ENCODE peak calls at places on chromosomes 16 and 17, in ten cellular contexts. G, N, M, C, W, E, K, A, B and J are unnamed samples.

GRCh38 chr16:86929149-86929871 is 351.0 kb downstream of the FOXL1 start:
- DNase-seq in N (peak; percentile 54), G (peak; percentile 45), W (no peak), B (no peak), K (no peak), E (no peak), A (no peak), M (no peak), C (peak; percentile 84), J (no peak)

GRCh38 chr16:5615868-5616642 is 518.5 kb upstream of the EEF2KMT start:
- DNase-seq in G (peak; percentile 25), B (peak; percentile 30), N (no peak), M (peak; percentile 62), K (no peak), C (peak; percentile 2), W (peak; percentile 70), A (peak; percentile 63), E (peak; percentile 88), J (no peak)

GRCh38 chr17:876272-876671 is 94.1 kb downstream of the MRM3 start:
- DNase-seq in N (no peak), W (no peak), A (no peak), E (no peak), B (no peak), K (no peak), G (no peak), C (no peak), M (peak; percentile 65), J (no peak)

GRCh38 chr16:67664258-67664657 is 2.3 kb downstream of the ENKD1 start:
- DNase-seq in M (no peak), W (no peak), C (no peak), K (no peak), A (no peak), G (no peak), B (no peak), N (no peak), E (no peak), J (no peak)

GRCh38 chr17:17179371-17179827 is 26.7 kb downstream of the PLD6 start:
- DNase-seq in E (no peak), N (peak; percentile 30), W (no peak), C (no peak), B (no peak), K (no peak), G (no peak), M (peak; percentile 83), A (no peak), J (no peak)

GRCh38 chr16:20803192-20803560 is 3.1 kb downstream of the ERI2 start:
- DNase-seq in E (no peak), B (peak; percentile 25), G (no peak), N (peak; percentile 11), C (no peak), M (no peak), K (no peak), W (no peak), A (no peak), J (no peak)

GRCh38 chr17:8314797-8315739 is 5.0 kb downstream of the ARHGEF15 start:
- DNase-seq in C (no peak), B (no peak), G (no peak), E (no peak), W (no peak), K (no peak), N (peak; percentile 16), M (no peak), A (no peak), J (no peak)

GRCh38 chr17:6435051-6435450 is at the start of gene AIPL1:
- DNase-seq in M (no peak), B (no peak), C (no peak), K (no peak), G (no peak), E (no peak), A (no peak), N (no peak), W (no peak), J (no peak)

GRCh38 chr16:88784856-88785105 is 239 bp downstream of the PIEZO1 start:
- DNase-seq in E (no peak), W (no peak), G (no peak), A (no peak), B (no peak), K (no peak), M (no peak), N (no peak), C (no peak), J (no peak)

GRCh38 chr16:24036614-24037013 is 200.8 kb downstream of the PRKCB start:
- DNase-seq in B (peak; percentile 41), W (peak; percentile 52), E (peak; percentile 70), A (peak; percentile 31), C (peak; percentile 59), G (no peak), N (peak; percentile 33), M (peak; percentile 70), K (no peak), J (no peak)

GRCh38 chr16:70594569-70594968 is 51.8 kb upstream of the IL34 start:
- DNase-seq in K (no peak), W (no peak), B (no peak), N (peak; percentile 65), A (no peak), C (peak; percentile 42), E (no peak), M (no peak), G (peak; percentile 38), J (no peak)

GRCh38 chr17:65532491-65532890 is 29.0 kb downstream of the AXIN2 start:
- DNase-seq in G (no peak), B (no peak), A (no peak), E (no peak), W (no peak), C (no peak), K (no peak), N (no peak), M (no peak), J (no peak)

GRCh38 chr17:65530158-65530984 is 31.1 kb downstream of the AXIN2 start:
- DNase-seq in B (no peak), E (no peak), A (no peak), K (no peak), W (peak; percentile 22), G (no peak), N (no peak), C (no peak), M (no peak), J (no peak)

GRCh38 chr17:65533056-65533745 is 28.2 kb downstream of the AXIN2 start:
- DNase-seq in A (no peak), N (no peak), B (no peak), M (no peak), E (no peak), W (no peak), G (no peak), K (no peak), C (no peak), J (no peak)

GRCh38 chr17:65530985-65531507 is 30.4 kb downstream of the AXIN2 start:
- DNase-seq in W (peak; percentile 48), M (no peak), B (no peak), A (no peak), E (no peak), K (no peak), N (no peak), G (no peak), C (peak; percentile 97), J (no peak)

GRCh38 chr17:65531508-65532431 is 29.7 kb downstream of the AXIN2 start:
- DNase-seq in B (no peak), K (no peak), G (peak; percentile 60), E (no peak), W (peak; percentile 49), A (no peak), N (no peak), M (no peak), C (peak; percentile 91), J (no peak)
- TF ChIP-seq CTCF in B (peak; percentile 54), K (peak; percentile 46), G (peak; percentile 46), E (no peak), W (peak; percentile 64), A (no peak), N (no peak), M (no peak), C (peak; percentile 48), J (no peak)

GRCh38 chr16:82843606-82844271 is 217.0 kb downstream of the CDH13 start:
- DNase-seq in M (no peak), E (no peak), C (no peak), N (no peak), B (no peak), A (no peak), W (no peak), G (no peak), K (no peak), J (no peak)

GRCh38 chr16:82846806-82847205 is 220.0 kb downstream of the CDH13 start:
- DNase-seq in E (no peak), K (no peak), N (peak; percentile 24), C (no peak), G (no peak), B (no peak), W (no peak), A (no peak), M (no peak), J (no peak)

GRCh38 chr16:82852388-82852998 is 225.7 kb downstream of the CDH13 start:
- DNase-seq in W (no peak), A (no peak), G (no peak), E (no peak), K (no peak), M (no peak), C (no peak), B (no peak), N (no peak), J (no peak)

GRCh38 chr16:82845076-82845475 is 218.3 kb downstream of the CDH13 start:
- DNase-seq in W (no peak), N (no peak), C (no peak), M (no peak), K (no peak), G (no peak), E (no peak), B (no peak), A (no peak), J (no peak)

GRCh38 chr16:82848013-82848412 is 221.2 kb downstream of the CDH13 start:
- DNase-seq in A (no peak), M (no peak), N (no peak), E (no peak), G (no peak), C (peak; percentile 32), K (no peak), B (no peak), W (no peak), J (no peak)
- TF ChIP-seq CTCF in A (no peak), M (no peak), N (no peak), E (no peak), G (no peak), C (no peak), K (no peak), B (no peak), W (no peak), J (no peak)

DNA sequence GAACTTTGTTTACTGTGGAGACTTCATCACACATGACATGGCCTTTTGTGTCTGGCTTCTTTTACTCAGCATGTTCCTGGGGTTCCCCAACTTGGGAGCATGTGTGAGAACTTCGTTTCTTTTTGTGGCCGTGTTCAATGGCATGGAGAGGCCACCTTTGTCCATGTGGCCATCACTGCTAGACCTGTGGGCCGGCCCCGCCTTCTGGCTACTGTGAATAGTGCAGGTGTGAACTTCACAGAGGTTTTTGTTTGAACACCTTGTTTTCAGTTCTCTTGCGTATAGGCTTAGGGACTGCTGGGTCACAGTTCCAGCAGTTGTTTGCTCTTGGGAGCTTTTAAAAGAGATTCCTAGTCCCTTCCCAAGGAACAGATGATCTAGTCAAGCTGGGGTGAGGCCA is 5.7 kb upstream of the SLC38A8 start:
- DNase-seq in N (no peak), G (no peak), A (peak; percentile 32), E (peak; percentile 72), W (no peak), B (no peak), M (no peak), K (no peak), C (no peak), J (no peak)
- TF ChIP-seq CTCF in N (peak; percentile 39), G (no peak), A (peak; percentile 56), E (peak; percentile 60), W (peak; percentile 47), B (peak; percentile 37), M (no peak), K (no peak), C (no peak), J (no peak)

GRCh38 chr16:66171578-66171977 is 194.9 kb upstream of the CDH5 start:
- DNase-seq in G (no peak), E (no peak), K (no peak), A (no peak), N (no peak), C (no peak), W (no peak), B (no peak), M (no peak), J (no peak)
- TF ChIP-seq CTCF in G (no peak), E (no peak), K (no peak), A (no peak), N (no peak), C (no peak), W (no peak), B (no peak), M (no peak), J (no peak)